ENCODE peak calls at places on chromosomes 16 and 17, in ten cellular contexts. One of them, this sample, is unnamed.

GRCh38 chr16:81616321-81617020 is 162.6 kb upstream of the PLCG2 start:
- DNase-seq in CMK: no peak
- DNase-seq in NCI-H2081 treated with DMSO at 0.1 percent for 48 hours: no peak
- DNase-seq in endothelial cell of umbilical vein: peak; percentile 53
- DNase-seq in AG04450: no peak
- DNase-seq in ELF-1: peak; percentile 70
- DNase-seq in stimulated activated CD4-positive, alpha-beta T cell treated with anti-CD3 and anti-CD28 coated beads, Interleukin-4, amount 100 ng/mL, for 24 hours: peak; percentile 74
- DNase-seq in islet precursor cell: peak; percentile 77
- DNase-seq in esophagus muscularis mucosa: no peak
- DNase-seq in nephron progenitor cell: peak; percentile 65
- DNase-seq in this sample: no peak

GRCh38 chr16:52068447-52069074 is 478.4 kb downstream of the TOX3 start:
- DNase-seq in CMK: no peak
- DNase-seq in NCI-H2081 treated with DMSO at 0.1 percent for 48 hours: no peak
- DNase-seq in endothelial cell of umbilical vein: no peak
- DNase-seq in AG04450: no peak
- DNase-seq in ELF-1: peak; percentile 38
- DNase-seq in stimulated activated CD4-positive, alpha-beta T cell treated with anti-CD3 and anti-CD28 coated beads, Interleukin-4, amount 100 ng/mL, for 24 hours: no peak
- DNase-seq in islet precursor cell: peak; percentile 68
- DNase-seq in esophagus muscularis mucosa: peak; percentile 26
- DNase-seq in nephron progenitor cell: peak; percentile 27
- DNase-seq in this sample: no peak

GRCh38 chr16:25690563-25691143 is 1.1 kb upstream of the HS3ST4 start:
- DNase-seq in CMK: no peak
- DNase-seq in NCI-H2081 treated with DMSO at 0.1 percent for 48 hours: no peak
- DNase-seq in endothelial cell of umbilical vein: no peak
- DNase-seq in AG04450: no peak
- DNase-seq in ELF-1: no peak
- DNase-seq in stimulated activated CD4-positive, alpha-beta T cell treated with anti-CD3 and anti-CD28 coated beads, Interleukin-4, amount 100 ng/mL, for 24 hours: no peak
- DNase-seq in islet precursor cell: no peak
- DNase-seq in esophagus muscularis mucosa: no peak
- DNase-seq in nephron progenitor cell: no peak
- DNase-seq in this sample: no peak

GRCh38 chr17:62562656-62563055 is 64.8 kb upstream of the MRC2 start:
- DNase-seq in CMK: no peak
- DNase-seq in NCI-H2081 treated with DMSO at 0.1 percent for 48 hours: no peak
- DNase-seq in endothelial cell of umbilical vein: peak; percentile 71
- DNase-seq in AG04450: peak; percentile 6
- DNase-seq in ELF-1: no peak
- DNase-seq in stimulated activated CD4-positive, alpha-beta T cell treated with anti-CD3 and anti-CD28 coated beads, Interleukin-4, amount 100 ng/mL, for 24 hours: no peak
- DNase-seq in islet precursor cell: no peak
- DNase-seq in esophagus muscularis mucosa: no peak
- DNase-seq in nephron progenitor cell: no peak
- DNase-seq in this sample: no peak

GRCh38 chr16:88616320-88616719 is 22.1 kb upstream of the IL17C start:
- DNase-seq in CMK: no peak
- DNase-seq in NCI-H2081 treated with DMSO at 0.1 percent for 48 hours: no peak
- DNase-seq in endothelial cell of umbilical vein: no peak
- DNase-seq in AG04450: no peak
- DNase-seq in ELF-1: no peak
- DNase-seq in stimulated activated CD4-positive, alpha-beta T cell treated with anti-CD3 and anti-CD28 coated beads, Interleukin-4, amount 100 ng/mL, for 24 hours: no peak
- DNase-seq in islet precursor cell: no peak
- DNase-seq in esophagus muscularis mucosa: no peak
- DNase-seq in nephron progenitor cell: no peak
- DNase-seq in this sample: no peak

GRCh38 chr17:74768069-74768762 is 7.9 kb downstream of the NAT9 start:
- DNase-seq in CMK: no peak
- DNase-seq in NCI-H2081 treated with DMSO at 0.1 percent for 48 hours: no peak
- DNase-seq in endothelial cell of umbilical vein: no peak
- DNase-seq in AG04450: no peak
- DNase-seq in ELF-1: no peak
- DNase-seq in stimulated activated CD4-positive, alpha-beta T cell treated with anti-CD3 and anti-CD28 coated beads, Interleukin-4, amount 100 ng/mL, for 24 hours: no peak
- DNase-seq in islet precursor cell: no peak
- DNase-seq in esophagus muscularis mucosa: no peak
- DNase-seq in nephron progenitor cell: no peak
- DNase-seq in this sample: no peak

GRCh38 chr17:4744999-4745969 is 5.6 kb upstream of the CXCL16 start:
- DNase-seq in CMK: no peak
- DNase-seq in NCI-H2081 treated with DMSO at 0.1 percent for 48 hours: no peak
- DNase-seq in endothelial cell of umbilical vein: no peak
- DNase-seq in AG04450: no peak
- DNase-seq in ELF-1: peak; percentile 52
- DNase-seq in stimulated activated CD4-positive, alpha-beta T cell treated with anti-CD3 and anti-CD28 coated beads, Interleukin-4, amount 100 ng/mL, for 24 hours: no peak
- DNase-seq in islet precursor cell: peak; percentile 81
- DNase-seq in esophagus muscularis mucosa: no peak
- DNase-seq in nephron progenitor cell: peak; percentile 63
- DNase-seq in this sample: no peak

GRCh38 chr16:85383836-85384825 is 229.0 kb upstream of the GSE1 start:
- DNase-seq in CMK: no peak
- DNase-seq in NCI-H2081 treated with DMSO at 0.1 percent for 48 hours: no peak
- DNase-seq in endothelial cell of umbilical vein: no peak
- DNase-seq in AG04450: no peak
- DNase-seq in ELF-1: no peak
- DNase-seq in stimulated activated CD4-positive, alpha-beta T cell treated with anti-CD3 and anti-CD28 coated beads, Interleukin-4, amount 100 ng/mL, for 24 hours: no peak
- DNase-seq in islet precursor cell: no peak
- DNase-seq in esophagus muscularis mucosa: no peak
- DNase-seq in nephron progenitor cell: no peak
- DNase-seq in this sample: no peak

GRCh38 chr17:2981325-2981724 is 82.1 kb downstream of the OR1D5 start:
- DNase-seq in CMK: no peak
- DNase-seq in NCI-H2081 treated with DMSO at 0.1 percent for 48 hours: no peak
- DNase-seq in endothelial cell of umbilical vein: no peak
- DNase-seq in AG04450: no peak
- DNase-seq in ELF-1: no peak
- DNase-seq in stimulated activated CD4-positive, alpha-beta T cell treated with anti-CD3 and anti-CD28 coated beads, Interleukin-4, amount 100 ng/mL, for 24 hours: no peak
- DNase-seq in islet precursor cell: peak; percentile 50
- DNase-seq in esophagus muscularis mucosa: no peak
- DNase-seq in nephron progenitor cell: no peak
- DNase-seq in this sample: no peak

GRCh38 chr16:4612977-4613635 is 1.6 kb downstream of the UBALD1 start:
- DNase-seq in CMK: no peak
- DNase-seq in NCI-H2081 treated with DMSO at 0.1 percent for 48 hours: no peak
- DNase-seq in endothelial cell of umbilical vein: no peak
- DNase-seq in AG04450: no peak
- DNase-seq in ELF-1: peak; percentile 89
- DNase-seq in stimulated activated CD4-positive, alpha-beta T cell treated with anti-CD3 and anti-CD28 coated beads, Interleukin-4, amount 100 ng/mL, for 24 hours: no peak
- DNase-seq in islet precursor cell: peak; percentile 91
- DNase-seq in esophagus muscularis mucosa: no peak
- DNase-seq in nephron progenitor cell: no peak
- DNase-seq in this sample: no peak

GRCh38 chr17:8894189-8894611 is 26.7 kb upstream of the PIK3R6 start:
- DNase-seq in CMK: no peak
- DNase-seq in NCI-H2081 treated with DMSO at 0.1 percent for 48 hours: no peak
- DNase-seq in endothelial cell of umbilical vein: no peak
- DNase-seq in AG04450: no peak
- DNase-seq in ELF-1: peak; percentile 53
- DNase-seq in stimulated activated CD4-positive, alpha-beta T cell treated with anti-CD3 and anti-CD28 coated beads, Interleukin-4, amount 100 ng/mL, for 24 hours: no peak
- DNase-seq in islet precursor cell: peak; percentile 68
- DNase-seq in esophagus muscularis mucosa: no peak
- DNase-seq in nephron progenitor cell: no peak
- DNase-seq in this sample: no peak

GRCh38 chr17:77601054-77601979 is 357.2 kb upstream of the TNRC6C start:
- DNase-seq in CMK: no peak
- DNase-seq in NCI-H2081 treated with DMSO at 0.1 percent for 48 hours: no peak
- DNase-seq in endothelial cell of umbilical vein: no peak
- DNase-seq in AG04450: no peak
- DNase-seq in ELF-1: no peak
- DNase-seq in stimulated activated CD4-positive, alpha-beta T cell treated with anti-CD3 and anti-CD28 coated beads, Interleukin-4, amount 100 ng/mL, for 24 hours: no peak
- DNase-seq in islet precursor cell: peak; percentile 53
- DNase-seq in esophagus muscularis mucosa: no peak
- DNase-seq in nephron progenitor cell: no peak
- DNase-seq in this sample: no peak

GRCh38 chr17:63378411-63379076 is 67.6 kb downstream of the CYB561 start:
- DNase-seq in CMK: no peak
- DNase-seq in NCI-H2081 treated with DMSO at 0.1 percent for 48 hours: no peak
- DNase-seq in endothelial cell of umbilical vein: no peak
- DNase-seq in AG04450: no peak
- DNase-seq in ELF-1: no peak
- DNase-seq in stimulated activated CD4-positive, alpha-beta T cell treated with anti-CD3 and anti-CD28 coated beads, Interleukin-4, amount 100 ng/mL, for 24 hours: no peak
- DNase-seq in islet precursor cell: no peak
- DNase-seq in esophagus muscularis mucosa: no peak
- DNase-seq in nephron progenitor cell: no peak
- DNase-seq in this sample: no peak

GRCh38 chr17:38560503-38561318 is 45.0 kb downstream of the SRCIN1 start:
- DNase-seq in CMK: no peak
- DNase-seq in NCI-H2081 treated with DMSO at 0.1 percent for 48 hours: no peak
- DNase-seq in endothelial cell of umbilical vein: peak; percentile 32
- DNase-seq in AG04450: no peak
- DNase-seq in ELF-1: peak; percentile 64
- DNase-seq in stimulated activated CD4-positive, alpha-beta T cell treated with anti-CD3 and anti-CD28 coated beads, Interleukin-4, amount 100 ng/mL, for 24 hours: no peak
- DNase-seq in islet precursor cell: no peak
- DNase-seq in esophagus muscularis mucosa: no peak
- DNase-seq in nephron progenitor cell: peak; percentile 50
- DNase-seq in this sample: no peak

GRCh38 chr17:2157081-2157480 is 102.2 kb downstream of the HIC1 start:
- DNase-seq in CMK: no peak
- DNase-seq in NCI-H2081 treated with DMSO at 0.1 percent for 48 hours: no peak
- DNase-seq in endothelial cell of umbilical vein: no peak
- DNase-seq in AG04450: no peak
- DNase-seq in ELF-1: no peak
- DNase-seq in stimulated activated CD4-positive, alpha-beta T cell treated with anti-CD3 and anti-CD28 coated beads, Interleukin-4, amount 100 ng/mL, for 24 hours: no peak
- DNase-seq in islet precursor cell: no peak
- DNase-seq in esophagus muscularis mucosa: no peak
- DNase-seq in nephron progenitor cell: no peak
- DNase-seq in this sample: no peak

GRCh38 chr17:63439682-63440081 is 6.4 kb downstream of the CYB561 start:
- DNase-seq in CMK: no peak
- DNase-seq in NCI-H2081 treated with DMSO at 0.1 percent for 48 hours: no peak
- DNase-seq in endothelial cell of umbilical vein: peak; percentile 32
- DNase-seq in AG04450: no peak
- DNase-seq in ELF-1: no peak
- DNase-seq in stimulated activated CD4-positive, alpha-beta T cell treated with anti-CD3 and anti-CD28 coated beads, Interleukin-4, amount 100 ng/mL, for 24 hours: no peak
- DNase-seq in islet precursor cell: no peak
- DNase-seq in esophagus muscularis mucosa: no peak
- DNase-seq in nephron progenitor cell: no peak
- DNase-seq in this sample: no peak

GRCh38 chr16:85415196-85415988 is 197.7 kb upstream of the GSE1 start:
- DNase-seq in CMK: no peak
- DNase-seq in NCI-H2081 treated with DMSO at 0.1 percent for 48 hours: no peak
- DNase-seq in endothelial cell of umbilical vein: no peak
- DNase-seq in AG04450: no peak
- DNase-seq in ELF-1: no peak
- DNase-seq in stimulated activated CD4-positive, alpha-beta T cell treated with anti-CD3 and anti-CD28 coated beads, Interleukin-4, amount 100 ng/mL, for 24 hours: no peak
- DNase-seq in islet precursor cell: no peak
- DNase-seq in esophagus muscularis mucosa: no peak
- DNase-seq in nephron progenitor cell: peak; percentile 73
- DNase-seq in this sample: no peak

GRCh38 chr17:66431910-66432309 is 129.5 kb downstream of the PRKCA start:
- DNase-seq in CMK: no peak
- DNase-seq in NCI-H2081 treated with DMSO at 0.1 percent for 48 hours: no peak
- DNase-seq in endothelial cell of umbilical vein: peak; percentile 65
- DNase-seq in AG04450: peak; percentile 52
- DNase-seq in ELF-1: no peak
- DNase-seq in stimulated activated CD4-positive, alpha-beta T cell treated with anti-CD3 and anti-CD28 coated beads, Interleukin-4, amount 100 ng/mL, for 24 hours: no peak
- DNase-seq in islet precursor cell: no peak
- DNase-seq in esophagus muscularis mucosa: no peak
- DNase-seq in nephron progenitor cell: no peak
- DNase-seq in this sample: no peak

GRCh38 chr17:58403312-58403711 is 14.0 kb downstream of the RNF43 start:
- DNase-seq in CMK: no peak
- DNase-seq in NCI-H2081 treated with DMSO at 0.1 percent for 48 hours: no peak
- DNase-seq in endothelial cell of umbilical vein: no peak
- DNase-seq in AG04450: no peak
- DNase-seq in ELF-1: peak; percentile 84
- DNase-seq in stimulated activated CD4-positive, alpha-beta T cell treated with anti-CD3 and anti-CD28 coated beads, Interleukin-4, amount 100 ng/mL, for 24 hours: no peak
- DNase-seq in islet precursor cell: peak; percentile 88
- DNase-seq in esophagus muscularis mucosa: no peak
- DNase-seq in nephron progenitor cell: no peak
- DNase-seq in this sample: no peak